ENCODE peak calls at places on chromosomes 12 and 14, in four cellular contexts. One of them, this sample, is unnamed.

GRCh38 chr12:113980537-113981337 is 14.6 kb upstream of the RBM19 start:
- DNase-seq in fibroblast of the aortic adventitia: peak
- DNase-seq in HL-60: peak
- DNase-seq in activated B cell treated with CpG ODN at 0.5 μM for 24 hours: no peak
- DNase-seq in this sample: no peak

GRCh38 chr12:86719381-86719780 is 463.2 kb upstream of the MGAT4C start:
- DNase-seq in fibroblast of the aortic adventitia: no peak
- DNase-seq in HL-60: no peak
- DNase-seq in activated B cell treated with CpG ODN at 0.5 μM for 24 hours: no peak
- DNase-seq in this sample: no peak

GRCh38 chr12:52799498-52800211 is 3.7 kb upstream of the KRT3 start:
- DNase-seq in fibroblast of the aortic adventitia: no peak
- DNase-seq in HL-60: no peak
- DNase-seq in activated B cell treated with CpG ODN at 0.5 μM for 24 hours: no peak
- DNase-seq in this sample: no peak

GRCh38 chr12:42705863-42706262 is 116.3 kb upstream of the PRICKLE1 start:
- DNase-seq in fibroblast of the aortic adventitia: peak
- DNase-seq in HL-60: no peak
- DNase-seq in activated B cell treated with CpG ODN at 0.5 μM for 24 hours: no peak
- DNase-seq in this sample: no peak

GRCh38 chr12:53575502-53576264 is 50.5 kb downstream of the ATF7 start:
- DNase-seq in fibroblast of the aortic adventitia: peak
- DNase-seq in HL-60: peak
- DNase-seq in activated B cell treated with CpG ODN at 0.5 μM for 24 hours: no peak
- DNase-seq in this sample: no peak

GRCh38 chr14:83883732-83884131 is 1646.2 kb upstream of the FLRT2 start:
- DNase-seq in fibroblast of the aortic adventitia: no peak
- DNase-seq in HL-60: no peak
- DNase-seq in activated B cell treated with CpG ODN at 0.5 μM for 24 hours: no peak
- DNase-seq in this sample: no peak

GRCh38 chr14:71103662-71104484 is 196.6 kb downstream of the PCNX1 start:
- DNase-seq in fibroblast of the aortic adventitia: peak
- DNase-seq in HL-60: peak
- DNase-seq in activated B cell treated with CpG ODN at 0.5 μM for 24 hours: no peak
- DNase-seq in this sample: no peak

GRCh38 chr14:31229638-31230229 is 22.1 kb upstream of the HECTD1 start:
- DNase-seq in fibroblast of the aortic adventitia: peak
- DNase-seq in HL-60: peak
- DNase-seq in activated B cell treated with CpG ODN at 0.5 μM for 24 hours: no peak
- DNase-seq in this sample: no peak

GRCh38 chr14:103422981-103423600 is 37.9 kb downstream of the MARK3 start:
- DNase-seq in fibroblast of the aortic adventitia: peak
- DNase-seq in HL-60: no peak
- DNase-seq in activated B cell treated with CpG ODN at 0.5 μM for 24 hours: no peak
- DNase-seq in this sample: no peak

GRCh38 chr12:51246254-51246853 is 7.7 kb downstream of the DAZAP2 start:
- DNase-seq in fibroblast of the aortic adventitia: peak
- DNase-seq in HL-60: peak
- DNase-seq in activated B cell treated with CpG ODN at 0.5 μM for 24 hours: no peak
- DNase-seq in this sample: peak

GRCh38 chr12:58765653-58766554 is 154.4 kb downstream of the LRIG3 start:
- DNase-seq in fibroblast of the aortic adventitia: peak
- DNase-seq in HL-60: no peak
- DNase-seq in activated B cell treated with CpG ODN at 0.5 μM for 24 hours: no peak
- DNase-seq in this sample: no peak

GRCh38 chr12:12979731-12980259 is 20.3 kb downstream of the HEBP1 start:
- DNase-seq in fibroblast of the aortic adventitia: peak
- DNase-seq in HL-60: no peak
- DNase-seq in activated B cell treated with CpG ODN at 0.5 μM for 24 hours: no peak
- DNase-seq in this sample: no peak

GRCh38 chr14:95534299-95535225 is at the start of gene GLRX5:
- DNase-seq in fibroblast of the aortic adventitia: peak
- DNase-seq in HL-60: peak
- DNase-seq in activated B cell treated with CpG ODN at 0.5 μM for 24 hours: peak
- DNase-seq in this sample: peak
- TF ChIP-seq CTCF in fibroblast of the aortic adventitia: no peak
- TF ChIP-seq CTCF in HL-60: no peak
- TF ChIP-seq CTCF in activated B cell treated with CpG ODN at 0.5 μM for 24 hours: no peak
- TF ChIP-seq CTCF in this sample: no peak

GRCh38 chr12:108646597-108647190 is 13.0 kb upstream of the SELPLG start:
- DNase-seq in fibroblast of the aortic adventitia: no peak
- DNase-seq in HL-60: no peak
- DNase-seq in activated B cell treated with CpG ODN at 0.5 μM for 24 hours: no peak
- DNase-seq in this sample: no peak

GRCh38 chr12:108648371-108648770 is 14.7 kb upstream of the SELPLG start:
- DNase-seq in fibroblast of the aortic adventitia: no peak
- DNase-seq in HL-60: no peak
- DNase-seq in activated B cell treated with CpG ODN at 0.5 μM for 24 hours: no peak
- DNase-seq in this sample: no peak

GRCh38 chr12:108645686-108646596 is 12.2 kb upstream of the SELPLG start:
- DNase-seq in fibroblast of the aortic adventitia: no peak
- DNase-seq in HL-60: peak
- DNase-seq in activated B cell treated with CpG ODN at 0.5 μM for 24 hours: no peak
- DNase-seq in this sample: no peak

GRCh38 chr12:108647936-108648287 is 14.2 kb upstream of the SELPLG start:
- DNase-seq in fibroblast of the aortic adventitia: no peak
- DNase-seq in HL-60: no peak
- DNase-seq in activated B cell treated with CpG ODN at 0.5 μM for 24 hours: no peak
- DNase-seq in this sample: no peak

DNA sequence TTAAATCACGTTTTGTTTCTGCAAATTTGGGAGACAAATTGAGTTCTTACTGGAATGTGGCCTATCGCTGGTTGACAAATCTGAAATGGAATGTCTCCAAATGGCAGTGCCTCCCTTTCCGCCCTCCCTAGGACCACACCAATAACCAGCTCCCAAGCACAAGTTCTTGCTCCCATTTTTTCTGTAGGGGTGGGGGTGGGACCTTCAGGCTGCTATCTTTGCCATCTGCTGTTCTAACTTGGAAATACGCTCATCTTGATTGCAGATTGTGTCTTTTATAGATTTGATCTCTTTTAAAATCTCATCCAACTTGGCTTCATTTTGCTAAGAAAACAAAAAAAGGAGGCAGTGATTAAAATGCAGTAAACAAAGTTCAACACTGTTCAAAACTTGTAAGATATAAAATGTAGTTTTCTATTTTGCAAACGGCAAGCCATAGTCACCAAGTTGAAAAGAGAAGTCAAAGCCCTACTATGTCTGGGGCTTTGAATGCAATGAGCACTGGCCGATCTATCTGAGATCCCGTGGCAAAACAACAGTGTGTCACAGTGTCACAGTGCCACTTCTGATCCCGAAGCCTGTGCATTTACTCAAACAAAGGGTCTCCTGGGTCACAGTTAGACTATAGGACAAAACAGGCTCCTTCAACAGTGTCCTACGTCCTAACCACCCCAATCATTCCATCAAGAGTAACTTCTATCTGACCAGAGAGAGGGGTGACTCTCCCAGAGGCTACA is 13.7 kb upstream of the SELPLG start:
- DNase-seq in fibroblast of the aortic adventitia: peak
- DNase-seq in HL-60: no peak
- DNase-seq in activated B cell treated with CpG ODN at 0.5 μM for 24 hours: no peak
- DNase-seq in this sample: no peak
- TF ChIP-seq CTCF in fibroblast of the aortic adventitia: no peak
- TF ChIP-seq CTCF in HL-60: no peak
- TF ChIP-seq CTCF in activated B cell treated with CpG ODN at 0.5 μM for 24 hours: no peak
- TF ChIP-seq CTCF in this sample: no peak

GRCh38 chr14:65198346-65198745 is 96.0 kb upstream of the MAX start:
- DNase-seq in fibroblast of the aortic adventitia: no peak
- DNase-seq in HL-60: no peak
- DNase-seq in activated B cell treated with CpG ODN at 0.5 μM for 24 hours: no peak
- DNase-seq in this sample: no peak
- TF ChIP-seq CTCF in fibroblast of the aortic adventitia: no peak
- TF ChIP-seq CTCF in HL-60: no peak
- TF ChIP-seq CTCF in activated B cell treated with CpG ODN at 0.5 μM for 24 hours: no peak
- TF ChIP-seq CTCF in this sample: no peak

GRCh38 chr12:6754406-6754805 is 1.5 kb upstream of the MLF2 start:
- DNase-seq in fibroblast of the aortic adventitia: no peak
- DNase-seq in HL-60: peak
- DNase-seq in activated B cell treated with CpG ODN at 0.5 μM for 24 hours: no peak
- DNase-seq in this sample: no peak

GRCh38 chr12:6751767-6752166 is 1.2 kb downstream of the MLF2 start:
- DNase-seq in fibroblast of the aortic adventitia: no peak
- DNase-seq in HL-60: no peak
- DNase-seq in activated B cell treated with CpG ODN at 0.5 μM for 24 hours: no peak
- DNase-seq in this sample: no peak

GRCh38 chr12:6753772-6754356 is 923 bp upstream of the MLF2 start:
- DNase-seq in fibroblast of the aortic adventitia: no peak
- DNase-seq in HL-60: no peak
- DNase-seq in activated B cell treated with CpG ODN at 0.5 μM for 24 hours: no peak
- DNase-seq in this sample: no peak

GRCh38 chr12:6752181-6752930 is 585 bp downstream of the MLF2 start:
- DNase-seq in fibroblast of the aortic adventitia: peak
- DNase-seq in HL-60: no peak
- DNase-seq in activated B cell treated with CpG ODN at 0.5 μM for 24 hours: no peak
- DNase-seq in this sample: no peak

DNA sequence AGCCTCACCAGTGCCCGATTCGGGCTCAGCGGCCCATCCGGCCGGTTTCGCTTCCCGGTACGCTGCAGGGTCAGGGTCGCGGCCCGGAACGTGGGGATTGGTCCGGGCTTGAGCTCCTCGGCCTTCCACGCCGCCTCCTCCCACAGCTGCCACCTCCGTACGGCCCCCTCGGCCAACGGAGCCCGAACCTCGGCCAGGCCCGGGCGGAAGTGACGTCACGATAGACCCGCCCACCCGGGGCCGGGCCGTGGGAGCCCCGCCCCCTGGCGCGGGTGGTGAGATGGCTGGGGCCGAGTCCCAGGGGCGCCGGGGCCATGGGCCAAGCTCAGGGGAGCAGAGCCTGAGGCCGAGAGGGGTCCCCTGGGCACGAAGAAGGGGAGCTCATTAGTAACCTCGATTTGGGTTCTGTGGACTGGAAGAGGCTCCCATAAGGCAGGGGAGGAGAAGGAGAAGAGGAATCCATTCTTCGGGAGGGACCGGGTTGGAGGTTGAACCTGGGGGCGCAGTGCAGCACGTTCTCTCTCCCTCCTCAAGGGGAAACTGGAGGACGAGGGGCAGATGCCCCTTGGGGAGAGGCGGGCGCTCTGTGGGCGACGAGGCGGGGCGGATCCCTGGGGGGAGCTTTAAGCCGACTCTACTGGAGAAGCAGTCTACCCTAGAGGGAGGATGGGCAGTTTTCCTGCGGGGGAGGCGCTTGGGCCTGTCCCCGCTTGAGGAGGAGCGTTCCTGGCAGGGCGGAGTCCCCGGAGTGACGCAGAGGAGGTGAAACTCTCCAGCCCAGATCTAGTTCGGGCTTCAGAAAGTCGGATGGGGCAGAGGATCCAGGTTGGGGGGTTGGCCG is at the start of gene MLF2:
- DNase-seq in fibroblast of the aortic adventitia: peak
- DNase-seq in HL-60: peak
- DNase-seq in activated B cell treated with CpG ODN at 0.5 μM for 24 hours: peak
- DNase-seq in this sample: peak
- TF ChIP-seq CTCF in fibroblast of the aortic adventitia: no peak
- TF ChIP-seq CTCF in HL-60: no peak
- TF ChIP-seq CTCF in activated B cell treated with CpG ODN at 0.5 μM for 24 hours: peak
- TF ChIP-seq CTCF in this sample: no peak

GRCh38 chr12:14986449-14986848 is 13.6 kb downstream of the PDE6H start:
- DNase-seq in fibroblast of the aortic adventitia: no peak
- DNase-seq in HL-60: no peak
- DNase-seq in activated B cell treated with CpG ODN at 0.5 μM for 24 hours: no peak
- DNase-seq in this sample: no peak
- TF ChIP-seq CTCF in fibroblast of the aortic adventitia: no peak
- TF ChIP-seq CTCF in HL-60: no peak
- TF ChIP-seq CTCF in activated B cell treated with CpG ODN at 0.5 μM for 24 hours: no peak
- TF ChIP-seq CTCF in this sample: no peak